ENCODE peak calls at places on chromosomes 11 and 22, in nine cellular contexts. H is RWPE1, X is Peyer's patch, A is cardiac fibroblast, F is GM20000, Q is tibial nerve, Z is lower leg skin, W is epithelial cell of esophagus, K is uterus. P is an unnamed sample.

GRCh38 chr11:124315052-124315451 is 1.3 kb upstream of the OR8D1 start:
- DNase-seq in H (no peak), X (no peak), A (peak), F (no peak), Q (no peak), Z (no peak), W (peak), K (no peak), P (no peak)

GRCh38 chr22:30858976-30859713 is 109.4 kb downstream of the MORC2 start:
- DNase-seq in H (no peak), X (peak), A (no peak), F (peak), Q (no peak), Z (peak), W (no peak), K (no peak), P (no peak)

GRCh38 chr11:15911377-15912044 is 444.8 kb downstream of the SOX6 start:
- DNase-seq in H (no peak), X (no peak), A (peak), F (no peak), Q (peak), Z (peak), W (peak), K (peak), P (no peak)

GRCh38 chr11:27409060-27409459 is 46.0 kb upstream of the CCDC34 start:
- DNase-seq in H (no peak), X (no peak), A (no peak), F (no peak), Q (no peak), Z (no peak), W (no peak), K (no peak), P (no peak)

GRCh38 chr11:61122761-61123160 is 20.5 kb downstream of the CD5 start:
- DNase-seq in H (no peak), X (no peak), A (no peak), F (no peak), Q (no peak), Z (no peak), W (no peak), K (no peak), P (no peak)

GRCh38 chr22:30569674-30570202 is 4.7 kb downstream of the GAL3ST1 start:
- DNase-seq in H (no peak), X (no peak), A (no peak), F (no peak), Q (no peak), Z (no peak), W (no peak), K (no peak), P (no peak)

GRCh38 chr11:102794382-102794781 is 3.6 kb downstream of the MMP1 start:
- DNase-seq in H (no peak), X (no peak), A (peak), F (peak), Q (no peak), Z (no peak), W (peak), K (no peak), P (peak)

GRCh38 chr11:128574576-128575011 is 12.8 kb downstream of the ETS1 start:
- DNase-seq in H (no peak), X (no peak), A (peak), F (no peak), Q (no peak), Z (no peak), W (no peak), K (no peak), P (no peak)

GRCh38 chr11:3021125-3021524 is 29.0 kb upstream of the NAP1L4 start:
- DNase-seq in H (peak), X (peak), A (peak), F (peak), Q (no peak), Z (no peak), W (peak), K (no peak), P (no peak)

GRCh38 chr11:27241316-27242122 is 121.5 kb downstream of the CCDC34 start:
- DNase-seq in H (peak), X (no peak), A (peak), F (no peak), Q (no peak), Z (no peak), W (peak), K (no peak), P (peak)

GRCh38 chr22:29044657-29045176 is 16.9 kb downstream of the C22orf31 start:
- DNase-seq in H (peak), X (no peak), A (peak), F (no peak), Q (no peak), Z (no peak), W (peak), K (no peak), P (peak)

GRCh38 chr11:73252577-73253191 is 19.5 kb upstream of the P2RY6 start:
- DNase-seq in H (no peak), X (peak), A (no peak), F (no peak), Q (no peak), Z (peak), W (no peak), K (no peak), P (no peak)

GRCh38 chr11:117717485-117718314 is 79.3 kb downstream of the DSCAML1 start:
- DNase-seq in H (peak), X (no peak), A (no peak), F (no peak), Q (no peak), Z (no peak), W (peak), K (no peak), P (no peak)

GRCh38 chr11:73321342-73322110 is 13.4 kb downstream of the ARHGEF17 start:
- DNase-seq in H (no peak), X (peak), A (peak), F (no peak), Q (no peak), Z (no peak), W (no peak), K (peak), P (peak)

GRCh38 chr11:2467695-2468055 is 22.9 kb downstream of the KCNQ1 start:
- DNase-seq in H (no peak), X (no peak), A (no peak), F (no peak), Q (no peak), Z (peak), W (no peak), K (no peak), P (no peak)

GRCh38 chr22:36363378-36363931 is 24.3 kb downstream of the MYH9 start:
- DNase-seq in H (no peak), X (no peak), A (no peak), F (no peak), Q (no peak), Z (no peak), W (no peak), K (no peak), P (no peak)

GRCh38 chr11:43943357-43943930 is 1.0 kb downstream of the C11orf96 start:
- DNase-seq in H (no peak), X (peak), A (peak), F (no peak), Q (no peak), Z (peak), W (peak), K (peak), P (peak)

GRCh38 chr11:77113382-77114088 is 10.9 kb downstream of the OMP start:
- DNase-seq in H (peak), X (peak), A (peak), F (peak), Q (no peak), Z (no peak), W (peak), K (no peak), P (no peak)

DNA sequence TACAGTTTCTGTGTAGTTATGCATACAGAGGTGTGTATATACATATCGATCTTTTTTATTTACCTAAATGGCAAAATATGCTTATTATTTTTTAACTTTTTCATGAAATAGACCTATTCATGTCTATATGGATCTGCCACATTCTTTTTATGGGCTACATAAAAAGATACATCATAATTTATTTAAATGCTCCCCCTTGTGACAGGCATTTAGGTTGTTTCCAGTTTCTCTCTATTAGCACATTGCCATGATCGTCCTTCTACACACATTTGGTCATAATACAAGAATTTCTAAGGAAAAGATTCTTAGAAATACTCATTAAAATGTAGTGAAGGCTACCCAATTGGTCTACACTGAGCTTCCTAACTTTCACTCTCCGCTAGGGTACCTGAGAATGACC is 1067.4 kb downstream of the OPCML start:
- DNase-seq in H (no peak), X (no peak), A (no peak), F (no peak), Q (no peak), Z (no peak), W (no peak), K (no peak), P (no peak)
- TF ChIP-seq CTCF in H (no peak), X (no peak), A (no peak), F (no peak), Q (no peak), Z (no peak), W (no peak), K (no peak), P (peak)

DNA sequence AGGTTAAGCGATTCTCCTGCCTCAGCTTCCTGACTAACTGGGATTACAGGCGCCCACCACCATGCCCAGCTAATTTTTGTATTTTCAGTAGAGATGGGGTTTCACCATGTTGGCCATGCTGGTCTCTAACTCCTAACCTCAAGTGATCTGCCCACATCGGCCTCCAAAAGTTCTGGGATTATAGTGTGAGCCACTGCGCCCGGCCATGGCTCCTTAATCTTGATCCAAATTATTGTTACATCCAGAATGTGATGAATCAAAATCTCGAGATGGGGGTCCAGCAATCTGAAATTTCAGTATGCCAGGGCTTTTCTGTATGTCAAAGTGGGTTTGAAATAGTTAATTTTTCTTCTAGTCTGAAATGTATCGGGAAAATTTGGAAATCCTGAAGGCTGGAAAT is 3.7 kb downstream of the RPL27A start:
- DNase-seq in H (no peak), X (no peak), A (no peak), F (no peak), Q (no peak), Z (peak), W (no peak), K (no peak), P (no peak)
- TF ChIP-seq CTCF in H (no peak), X (no peak), A (no peak), F (no peak), Q (no peak), Z (no peak), W (no peak), K (no peak), P (no peak)

GRCh38 chr11:72075756-72076155 is 4.6 kb downstream of the NUMA1 start:
- DNase-seq in H (no peak), X (no peak), A (no peak), F (no peak), Q (no peak), Z (no peak), W (no peak), K (no peak), P (no peak)
- TF ChIP-seq CTCF in H (no peak), X (no peak), A (no peak), F (no peak), Q (no peak), Z (no peak), W (no peak), K (no peak), P (no peak)

GRCh38 chr11:37857726-37858125 is 1259.7 kb upstream of the RAG2 start:
- DNase-seq in H (no peak), X (no peak), A (no peak), F (no peak), Q (no peak), Z (no peak), W (no peak), K (no peak), P (no peak)

GRCh38 chr11:37861671-37862070 is 1263.6 kb upstream of the RAG2 start:
- DNase-seq in H (no peak), X (no peak), A (no peak), F (no peak), Q (no peak), Z (no peak), W (no peak), K (no peak), P (no peak)

DNA sequence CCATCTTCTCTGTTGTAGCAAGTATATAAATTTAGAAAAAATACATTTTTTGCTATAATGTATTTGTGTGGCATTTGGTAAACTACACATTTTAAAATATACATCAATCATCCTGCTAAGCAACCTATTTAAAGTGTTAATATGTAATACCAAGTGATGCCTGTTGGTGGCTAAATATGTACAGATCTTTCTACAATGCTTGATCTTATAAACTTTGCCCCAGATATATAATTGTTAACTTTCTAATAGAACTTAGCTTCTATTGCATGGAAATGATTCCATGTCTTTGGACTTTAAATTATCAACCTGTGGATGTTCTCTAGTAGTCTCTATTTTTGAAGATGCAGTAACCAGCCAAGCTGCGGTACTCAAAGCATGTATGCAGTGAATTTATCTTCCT is 1260.4 kb upstream of the RAG2 start:
- DNase-seq in H (no peak), X (no peak), A (peak), F (no peak), Q (no peak), Z (no peak), W (peak), K (no peak), P (no peak)
- TF ChIP-seq CTCF in H (peak), X (peak), A (no peak), F (no peak), Q (no peak), Z (no peak), W (peak), K (no peak), P (peak)

GRCh38 chr11:69677744-69678143 is 2.6 kb upstream of the LTO1 start:
- DNase-seq in H (no peak), X (no peak), A (no peak), F (no peak), Q (no peak), Z (no peak), W (no peak), K (no peak), P (no peak)

GRCh38 chr11:69674267-69674885 is 777 bp downstream of the LTO1 start:
- DNase-seq in H (peak), X (peak), A (peak), F (no peak), Q (no peak), Z (no peak), W (peak), K (no peak), P (peak)

GRCh38 chr11:69670158-69670845 is 4.9 kb downstream of the LTO1 start:
- DNase-seq in H (peak), X (peak), A (peak), F (peak), Q (peak), Z (peak), W (peak), K (peak), P (peak)

GRCh38 chr11:69671734-69672465 is 3.3 kb downstream of the LTO1 start:
- DNase-seq in H (no peak), X (peak), A (no peak), F (no peak), Q (no peak), Z (peak), W (no peak), K (no peak), P (no peak)

GRCh38 chr11:69674886-69675714 is at the start of gene LTO1:
- DNase-seq in H (peak), X (peak), A (peak), F (peak), Q (peak), Z (peak), W (peak), K (peak), P (peak)
- TF ChIP-seq CTCF in H (no peak), X (peak), A (no peak), F (no peak), Q (no peak), Z (no peak), W (peak), K (peak), P (no peak)